ENCODE peak calls at places on chromosomes 16 and 17, in five cellular contexts. One of them, this sample, is unnamed.
A peak's percentile ranks its signal among the peaks of the same experiment; 100 is the strongest.

GRCh38 chr16:17238285-17239028 is 232.3 kb downstream of the XYLT1 start:
- DNase-seq in H9: no peak
- DNase-seq in neuronal stem cell: no peak
- DNase-seq in H1: no peak
- DNase-seq in IMR-90: no peak
- DNase-seq in this sample: no peak

GRCh38 chr17:72104863-72105234 is 16.0 kb upstream of the SOX9 start:
- DNase-seq in neuronal stem cell: no peak
- DNase-seq in H1: no peak
- DNase-seq in H9: no peak
- DNase-seq in IMR-90: no peak
- DNase-seq in this sample: no peak

GRCh38 chr17:8581002-8581658 is 49.4 kb downstream of the MYH10 start:
- DNase-seq in neuronal stem cell: no peak
- DNase-seq in H1: no peak
- DNase-seq in H9: no peak
- DNase-seq in IMR-90: no peak
- DNase-seq in this sample: no peak

GRCh38 chr17:20072692-20072992 is 63.5 kb downstream of the SPECC1 start:
- DNase-seq in H1: no peak
- DNase-seq in neuronal stem cell: no peak
- DNase-seq in IMR-90: no peak
- DNase-seq in H9: no peak
- DNase-seq in this sample: no peak

GRCh38 chr16:46785076-46785845 is 37.1 kb upstream of the MYLK3 start:
- DNase-seq in H9: no peak
- DNase-seq in H1: no peak
- DNase-seq in IMR-90: no peak
- DNase-seq in neuronal stem cell: no peak
- DNase-seq in this sample: peak; percentile 24

GRCh38 chr17:17987901-17988300 is 15.2 kb downstream of the DRC3 start:
- DNase-seq in H1: no peak
- DNase-seq in H9: no peak
- DNase-seq in neuronal stem cell: no peak
- DNase-seq in IMR-90: no peak
- DNase-seq in this sample: no peak

GRCh38 chr16:6247771-6248170 is 1084.9 kb upstream of the RBFOX1 start:
- DNase-seq in H1: no peak
- DNase-seq in neuronal stem cell: no peak
- DNase-seq in H9: no peak
- DNase-seq in IMR-90: no peak
- DNase-seq in this sample: no peak

GRCh38 chr17:71963341-71963740 is 157.5 kb upstream of the SOX9 start:
- DNase-seq in IMR-90: no peak
- DNase-seq in H9: no peak
- DNase-seq in H1: no peak
- DNase-seq in neuronal stem cell: no peak
- DNase-seq in this sample: no peak

GRCh38 chr17:50128441-50129302 is 1.3 kb downstream of the SAMD14 start:
- DNase-seq in H9: peak; percentile 88
- DNase-seq in neuronal stem cell: no peak
- DNase-seq in H1: no peak
- DNase-seq in IMR-90: peak; percentile 18
- DNase-seq in this sample: peak; percentile 57

GRCh38 chr17:48612456-48612853 is 1.6 kb upstream of the HOXB7 start:
- DNase-seq in H9: no peak
- DNase-seq in IMR-90: peak; percentile 54
- DNase-seq in H1: no peak
- DNase-seq in neuronal stem cell: no peak
- DNase-seq in this sample: peak; percentile 74
- H4K8ac ChIP-seq in H9: no peak overlapping the region
- H4K8ac ChIP-seq in IMR-90: peak overlapping the region; percentile 26
- H4K8ac ChIP-seq in H1: no peak overlapping the region
- H4K8ac ChIP-seq in neuronal stem cell: no peak overlapping the region
- H4K8ac ChIP-seq in this sample: no peak overlapping the region

DNA sequence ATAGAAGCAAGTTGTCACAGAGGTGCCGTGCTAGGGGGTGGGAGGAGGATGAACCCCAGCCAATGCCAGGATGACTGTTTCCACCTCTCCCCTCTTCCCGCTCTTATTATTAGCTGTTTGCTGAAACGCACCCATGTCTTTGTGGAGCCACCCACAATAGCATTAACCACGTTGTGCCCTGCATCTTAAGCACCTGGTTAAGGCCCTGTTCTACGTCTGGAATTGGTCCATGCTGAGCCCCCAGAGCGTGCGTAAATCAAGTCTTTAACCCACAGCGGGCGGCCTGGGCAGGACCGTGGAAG is 123.7 kb downstream of the MSI2 start:
- DNase-seq in H1: no peak
- DNase-seq in IMR-90: no peak
- DNase-seq in H9: no peak
- DNase-seq in neuronal stem cell: no peak
- DNase-seq in this sample: no peak
- H3K14ac ChIP-seq in H1: no peak overlapping the region
- H3K14ac ChIP-seq in IMR-90: no peak overlapping the region
- H3K14ac ChIP-seq in H9: no peak overlapping the region
- H3K14ac ChIP-seq in neuronal stem cell: no peak overlapping the region
- H3K14ac ChIP-seq in this sample: no peak overlapping the region

GRCh38 chr17:43445009-43445589 is 38.7 kb upstream of the DHX8 start:
- DNase-seq in H1: no peak
- DNase-seq in IMR-90: no peak
- DNase-seq in neuronal stem cell: no peak
- DNase-seq in H9: no peak
- DNase-seq in this sample: no peak

GRCh38 chr17:43444223-43445008 is 39.4 kb upstream of the DHX8 start:
- DNase-seq in IMR-90: peak; percentile 49
- DNase-seq in H9: no peak
- DNase-seq in neuronal stem cell: no peak
- DNase-seq in H1: no peak
- DNase-seq in this sample: peak; percentile 76

GRCh38 chr17:43446773-43447172 is 37.0 kb upstream of the DHX8 start:
- DNase-seq in neuronal stem cell: no peak
- DNase-seq in H1: no peak
- DNase-seq in H9: no peak
- DNase-seq in IMR-90: no peak
- DNase-seq in this sample: no peak

GRCh38 chr17:43442711-43443110 is 41.1 kb upstream of the DHX8 start:
- DNase-seq in H1: no peak
- DNase-seq in H9: no peak
- DNase-seq in IMR-90: peak; percentile 80
- DNase-seq in neuronal stem cell: no peak
- DNase-seq in this sample: peak; percentile 70

DNA sequence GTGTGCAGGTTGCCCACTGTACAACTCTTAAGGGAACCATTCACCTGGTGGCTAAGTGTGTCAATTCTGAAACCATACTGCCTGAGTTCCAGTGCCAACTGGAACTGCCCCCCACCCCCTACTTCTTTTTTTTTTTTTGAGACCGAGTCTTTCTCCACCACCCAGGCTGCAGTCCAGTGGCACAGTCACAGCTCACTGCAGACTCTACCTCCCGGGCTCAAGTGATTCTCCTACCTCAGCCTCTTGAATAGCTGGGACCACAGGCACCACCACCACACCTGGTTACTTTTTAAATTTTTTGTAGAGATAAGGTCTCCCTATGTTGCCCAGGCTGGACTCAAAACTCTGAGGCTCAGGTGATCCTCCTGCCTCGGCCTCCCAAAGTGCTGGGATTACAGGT is 40.4 kb upstream of the DHX8 start:
- DNase-seq in neuronal stem cell: no peak
- DNase-seq in H9: no peak
- DNase-seq in IMR-90: no peak
- DNase-seq in H1: no peak
- DNase-seq in this sample: no peak
- H2BK15ac ChIP-seq in neuronal stem cell: no peak overlapping the region
- H2BK15ac ChIP-seq in H9: no peak overlapping the region
- H2BK15ac ChIP-seq in IMR-90: no peak overlapping the region
- H2BK15ac ChIP-seq in H1: no peak overlapping the region
- H2BK15ac ChIP-seq in this sample: peak overlapping the region; percentile 4

GRCh38 chr17:40582328-40582901 is 17.1 kb upstream of the CCR7 start:
- DNase-seq in neuronal stem cell: no peak
- DNase-seq in H9: no peak
- DNase-seq in H1: no peak
- DNase-seq in IMR-90: no peak
- DNase-seq in this sample: no peak
- H4K8ac ChIP-seq in neuronal stem cell: no peak overlapping the region
- H4K8ac ChIP-seq in H9: no peak overlapping the region
- H4K8ac ChIP-seq in H1: no peak overlapping the region
- H4K8ac ChIP-seq in IMR-90: no peak overlapping the region
- H4K8ac ChIP-seq in this sample: no peak overlapping the region

GRCh38 chr17:7308625-7309433 is 1.4 kb downstream of the EIF5A start:
- DNase-seq in H9: peak; percentile 87
- DNase-seq in IMR-90: peak; percentile 77
- DNase-seq in H1: no peak
- DNase-seq in neuronal stem cell: no peak
- DNase-seq in this sample: peak; percentile 94
- H3K14ac ChIP-seq in H9: peak overlapping the region; percentile 78
- H3K14ac ChIP-seq in IMR-90: peak overlapping the region; percentile 50
- H3K14ac ChIP-seq in H1: no peak overlapping the region
- H3K14ac ChIP-seq in neuronal stem cell: no peak overlapping the region
- H3K14ac ChIP-seq in this sample: peak overlapping the region; percentile 36

GRCh38 chr16:75789237-75789636 is 62.9 kb upstream of the CPHXL start:
- DNase-seq in H9: no peak
- DNase-seq in H1: no peak
- DNase-seq in neuronal stem cell: peak; percentile 48
- DNase-seq in IMR-90: peak; percentile 46
- DNase-seq in this sample: peak; percentile 61
- H2BK15ac ChIP-seq in H9: no peak overlapping the region
- H2BK15ac ChIP-seq in H1: no peak overlapping the region
- H2BK15ac ChIP-seq in neuronal stem cell: no peak overlapping the region
- H2BK15ac ChIP-seq in IMR-90: no peak overlapping the region
- H2BK15ac ChIP-seq in this sample: no peak overlapping the region

GRCh38 chr17:57432507-57433277 is 176.4 kb downstream of the MSI2 start:
- DNase-seq in H9: no peak
- DNase-seq in H1: no peak
- DNase-seq in neuronal stem cell: no peak
- DNase-seq in IMR-90: no peak
- DNase-seq in this sample: peak; percentile 21
- H4K8ac ChIP-seq in H9: no peak overlapping the region
- H4K8ac ChIP-seq in H1: no peak overlapping the region
- H4K8ac ChIP-seq in neuronal stem cell: no peak overlapping the region
- H4K8ac ChIP-seq in IMR-90: no peak overlapping the region
- H4K8ac ChIP-seq in this sample: peak overlapping the region; percentile 73

DNA sequence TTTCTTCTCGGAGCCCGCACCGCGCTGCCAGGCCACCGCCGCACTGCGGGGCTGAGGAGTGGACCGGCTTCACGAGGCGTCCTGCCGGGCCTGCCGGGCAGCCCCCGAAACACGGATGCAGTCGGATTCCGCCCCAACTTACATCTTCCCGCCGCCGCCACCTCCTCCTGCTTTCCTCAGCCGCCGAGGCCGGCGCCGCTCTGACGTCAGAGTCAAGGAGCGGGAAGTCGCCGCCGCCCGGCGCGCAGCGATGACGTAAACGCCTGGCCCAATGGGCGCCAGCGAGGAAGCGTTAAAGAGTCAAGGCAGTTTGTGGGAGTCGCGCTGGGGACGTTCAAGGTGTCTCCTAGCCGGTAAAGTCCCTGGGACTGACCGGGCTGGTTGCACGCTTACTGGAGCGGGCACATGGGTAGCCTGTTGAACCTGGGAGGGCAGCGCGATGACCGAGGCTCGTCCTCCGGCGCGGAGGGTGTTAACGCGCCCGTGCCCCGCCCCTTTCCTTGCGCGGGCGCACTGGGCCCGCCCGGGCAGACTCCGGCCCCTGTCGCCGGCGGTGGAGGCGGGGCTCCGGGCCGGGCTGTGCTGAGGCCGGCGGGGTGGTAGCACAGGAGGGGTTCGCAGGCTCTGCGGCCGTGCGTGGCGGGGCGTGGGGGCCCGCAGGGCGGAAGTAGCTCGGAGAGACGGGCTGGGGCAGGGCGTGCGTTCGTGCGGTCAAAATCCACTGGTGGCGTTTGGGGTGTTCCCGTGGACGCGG is at the start of gene RNPS1:
- DNase-seq in neuronal stem cell: peak; percentile 99
- DNase-seq in H1: peak; percentile 77
- DNase-seq in IMR-90: peak; percentile 94
- DNase-seq in H9: peak; percentile 96
- DNase-seq in this sample: peak; percentile 97
- H3K14ac ChIP-seq in neuronal stem cell: peak within 1 kb of the TSS; percentile 82
- H3K14ac ChIP-seq in H1: no peak within 1 kb of the TSS
- H3K14ac ChIP-seq in IMR-90: peak within 1 kb of the TSS; percentile 100
- H3K14ac ChIP-seq in H9: peak within 1 kb of the TSS; percentile 100
- H3K14ac ChIP-seq in this sample: no peak within 1 kb of the TSS

DNA sequence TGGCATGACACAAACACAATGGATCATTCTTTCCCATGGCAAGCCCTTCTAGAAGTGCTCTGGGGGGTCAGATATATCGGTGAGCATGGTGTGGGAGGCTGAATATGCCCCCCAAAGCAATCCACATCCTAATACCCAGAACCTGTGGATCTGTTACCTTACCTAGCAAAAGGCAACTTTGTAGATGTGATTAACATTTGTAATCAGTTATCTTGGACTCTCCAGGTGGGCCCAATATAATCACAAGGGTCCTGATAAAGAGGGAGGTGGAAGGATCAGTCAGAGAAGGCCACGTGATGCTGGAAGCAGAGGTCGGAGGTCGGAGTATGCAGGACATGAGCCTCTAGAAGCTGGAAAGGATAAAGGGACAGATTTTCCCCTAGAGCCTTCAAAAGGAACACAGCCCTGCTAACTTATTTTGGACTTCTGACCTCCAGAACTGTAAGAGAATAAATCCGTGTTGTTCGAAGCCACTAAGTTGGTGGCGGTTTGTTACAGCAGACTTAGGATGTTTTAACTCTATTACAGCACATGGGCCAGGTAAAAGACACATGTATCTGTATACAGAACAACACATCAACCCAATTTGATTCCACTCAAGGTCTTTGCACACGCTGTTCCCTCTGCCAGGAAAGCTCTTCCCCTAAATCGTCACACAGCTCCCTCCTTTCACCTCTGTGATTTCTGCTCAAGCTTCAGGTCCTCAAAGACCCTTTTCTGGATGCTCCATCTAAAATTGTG is 115.3 kb downstream of the NOG start:
- DNase-seq in IMR-90: no peak
- DNase-seq in neuronal stem cell: no peak
- DNase-seq in H1: no peak
- DNase-seq in H9: no peak
- DNase-seq in this sample: no peak
- H2BK15ac ChIP-seq in IMR-90: peak overlapping the region; percentile 73
- H2BK15ac ChIP-seq in neuronal stem cell: no peak overlapping the region
- H2BK15ac ChIP-seq in H1: peak overlapping the region; percentile 18
- H2BK15ac ChIP-seq in H9: no peak overlapping the region
- H2BK15ac ChIP-seq in this sample: no peak overlapping the region

DNA sequence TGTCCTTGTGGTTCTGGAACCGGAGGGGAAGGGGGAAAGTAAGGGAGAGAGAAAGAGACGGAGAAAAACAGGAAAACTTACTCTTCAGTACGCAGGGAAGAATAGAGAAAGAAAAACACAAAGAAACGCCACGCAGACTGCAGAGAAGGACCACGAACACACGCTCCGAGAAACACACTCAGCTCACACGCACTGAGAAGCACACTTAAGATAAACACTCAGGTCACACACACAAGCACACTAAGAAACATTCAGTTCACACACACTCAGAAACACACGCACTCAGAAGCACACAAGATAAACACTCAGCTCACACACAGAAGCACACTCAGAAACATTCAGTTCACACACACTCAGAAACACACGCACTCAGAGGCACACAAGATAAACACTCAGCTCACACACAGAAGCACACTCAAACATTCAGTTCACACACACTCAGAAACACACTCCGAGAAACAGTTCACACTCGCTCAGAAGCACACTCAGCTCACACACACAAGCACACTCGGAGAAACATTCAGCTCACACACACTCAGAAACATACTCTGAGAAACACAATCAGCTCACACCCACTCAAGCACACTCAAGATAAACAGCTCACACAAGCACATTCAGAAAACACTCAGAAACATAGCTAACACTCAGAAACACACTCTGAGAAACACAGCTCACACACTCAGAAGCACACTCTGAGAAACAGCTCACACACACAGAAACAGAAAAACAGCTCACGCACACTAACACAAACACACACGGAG is 754 bp downstream of the TMEM98 start:
- DNase-seq in IMR-90: peak; percentile 26
- DNase-seq in H9: no peak
- DNase-seq in neuronal stem cell: no peak
- DNase-seq in H1: no peak
- DNase-seq in this sample: peak; percentile 46
- H4K8ac ChIP-seq in IMR-90: peak overlapping the region; percentile 89
- H4K8ac ChIP-seq in H9: no peak overlapping the region
- H4K8ac ChIP-seq in neuronal stem cell: no peak overlapping the region
- H4K8ac ChIP-seq in H1: peak overlapping the region; percentile 85
- H4K8ac ChIP-seq in this sample: peak overlapping the region; percentile 86